ENCODE peak calls at places on chromosome 3, in ten cellular contexts. W, D, X, N, I, G, B, J, F and A are unnamed samples.

GRCh38 chr3:173770011-173770410 is 372.5 kb downstream of the NLGN1 start:
- DNase-seq in F (no peak), W (no peak), D (no peak), N (no peak), I (no peak), B (no peak), J (no peak), X (no peak), G (no peak), A (no peak)

GRCh38 chr3:181966387-181966786 is 254.7 kb downstream of the SOX2 start:
- DNase-seq in N (no peak), F (no peak), J (no peak), I (no peak), B (no peak), W (no peak), G (no peak), D (no peak), X (no peak), A (no peak)

GRCh38 chr3:186452517-186452916 is 90.5 kb upstream of the DGKG start:
- DNase-seq in B (no peak), W (no peak), X (no peak), F (peak), G (no peak), N (peak), J (no peak), I (no peak), D (no peak), A (peak)

GRCh38 chr3:157333551-157333991 is 103.1 kb upstream of the PTX3 start:
- DNase-seq in B (no peak), J (no peak), W (no peak), X (no peak), G (no peak), D (no peak), I (no peak), N (peak), F (no peak), A (no peak)

GRCh38 chr3:9692416-9692815 is 11.2 kb upstream of the CPNE9 start:
- DNase-seq in F (no peak), B (no peak), G (no peak), W (no peak), J (no peak), D (no peak), N (no peak), X (no peak), I (no peak), A (no peak)

GRCh38 chr3:14839236-14839635 is 20.5 kb downstream of the FGD5 start:
- DNase-seq in B (no peak), N (no peak), G (no peak), I (no peak), J (no peak), F (no peak), D (no peak), X (no peak), W (no peak), A (no peak)

GRCh38 chr3:129506272-129506742 is 22.1 kb upstream of the RHO start:
- DNase-seq in G (no peak), F (no peak), B (peak), N (no peak), I (no peak), W (no peak), J (no peak), D (no peak), X (no peak), A (no peak)

GRCh38 chr3:161549251-161549650 is 52.6 kb downstream of the OTOL1 start:
- DNase-seq in N (no peak), B (no peak), G (no peak), J (no peak), I (no peak), W (no peak), D (no peak), F (no peak), X (no peak), A (no peak)

GRCh38 chr3:30146978-30147377 is 459.4 kb upstream of the TGFBR2 start:
- DNase-seq in N (no peak), D (no peak), J (no peak), F (no peak), X (no peak), B (no peak), W (no peak), I (no peak), G (no peak), A (peak)

GRCh38 chr3:194775266-194775665 is 89.6 kb downstream of the FAM43A start:
- DNase-seq in N (no peak), I (no peak), J (no peak), D (no peak), X (no peak), B (no peak), W (no peak), G (no peak), F (no peak), A (no peak)

GRCh38 chr3:13420817-13421755 is 964 bp upstream of the NUP210 start:
- DNase-seq in G (no peak), I (no peak), X (no peak), N (no peak), D (no peak), B (no peak), W (peak), J (peak), F (no peak), A (no peak)

GRCh38 chr3:13524979-13525669 is 23.8 kb upstream of the FBLN2 start:
- DNase-seq in N (peak), X (no peak), D (peak), J (no peak), F (no peak), I (no peak), W (no peak), G (no peak), B (no peak), A (no peak)

GRCh38 chr3:130925628-130926027 is 31.7 kb downstream of the ATP2C1 start:
- DNase-seq in J (no peak), D (no peak), B (no peak), I (no peak), F (no peak), X (no peak), G (no peak), N (no peak), W (no peak), A (no peak)

GRCh38 chr3:44554626-44555592 is at the start of gene ZKSCAN7:
- DNase-seq in B (no peak), D (peak), X (peak), F (peak), G (peak), J (peak), N (peak), I (no peak), W (peak), A (peak)

GRCh38 chr3:62261121-62261520 is 112.2 kb downstream of the FEZF2 start:
- DNase-seq in N (no peak), B (no peak), F (no peak), W (no peak), D (no peak), J (no peak), G (no peak), X (no peak), I (peak), A (no peak)

GRCh38 chr3:33057320-33058298 is 39.3 kb downstream of the GLB1 start:
- DNase-seq in F (no peak), D (no peak), I (no peak), J (no peak), G (no peak), W (no peak), B (no peak), N (no peak), X (no peak), A (no peak)

GRCh38 chr3:167032267-167032876 is 347.7 kb downstream of the ZBBX start:
- DNase-seq in J (peak), D (no peak), N (peak), I (no peak), G (no peak), B (peak), W (no peak), X (peak), F (peak), A (peak)

GRCh38 chr3:126293370-126294082 is 63.7 kb downstream of the KLF15 start:
- DNase-seq in N (peak), W (no peak), F (no peak), J (no peak), I (no peak), D (peak), B (no peak), G (peak), X (no peak), A (no peak)

GRCh38 chr3:139846729-139847128 is 88.3 kb upstream of the CLSTN2 start:
- DNase-seq in F (no peak), N (no peak), J (no peak), G (no peak), I (no peak), X (no peak), B (no peak), D (no peak), W (no peak), A (no peak)

GRCh38 chr3:8503461-8503860 is 1.8 kb downstream of the LMCD1 start:
- DNase-seq in W (no peak), G (no peak), D (no peak), X (no peak), I (no peak), F (no peak), J (no peak), N (peak), B (no peak), A (no peak)

GRCh38 chr3:170741756-170742530 is 128.1 kb downstream of the RPL22L1 start:
- DNase-seq in G (no peak), J (no peak), W (no peak), D (no peak), N (no peak), I (no peak), X (peak), B (no peak), F (no peak), A (no peak)

GRCh38 chr3:19769694-19770093 is 164.3 kb downstream of the EFHB start:
- DNase-seq in B (no peak), I (no peak), W (no peak), D (no peak), N (no peak), X (no peak), G (no peak), F (no peak), J (no peak), A (no peak)

GRCh38 chr3:4656059-4656458 is 162.9 kb downstream of the ITPR1 start:
- DNase-seq in I (no peak), G (peak), B (peak), J (no peak), X (peak), W (no peak), D (peak), F (peak), N (peak), A (peak)

GRCh38 chr3:188978772-188979171 is 193.0 kb upstream of the TPRG1 start:
- DNase-seq in F (peak), G (no peak), X (no peak), J (no peak), N (peak), W (no peak), I (no peak), B (no peak), D (no peak), A (no peak)